ENCODE peak calls at places on chromosomes 12 and 14, in six cellular contexts. One of them, this sample, is unnamed.

GRCh38 chr12:104454997-104455396 is 1.8 kb upstream of the CHST11 start:
- DNase-seq in GM23338: no peak
- DNase-seq in T-helper 2 cell treated with Interferon-gamma antibody and Interleukin-4, amounts not matched to agents 5 μg/mL and 100 μg/mL, for 36 hours: no peak
- DNase-seq in NCI-H2081 treated with DMSO at 0.1 percent for 48 hours: no peak
- DNase-seq in activated CD8-positive, alpha-beta memory T cell treated with anti-CD3 and anti-CD28 coated beads, Interleukin-2, amount 50 U/mL, for 4 hours: no peak
- DNase-seq in COR-L47: no peak
- DNase-seq in this sample: no peak

GRCh38 chr12:78191611-78192010 is 360.9 kb downstream of the NAV3 start:
- DNase-seq in COR-L47: no peak
- DNase-seq in activated CD8-positive, alpha-beta memory T cell treated with anti-CD3 and anti-CD28 coated beads, Interleukin-2, amount 50 U/mL, for 4 hours: no peak
- DNase-seq in NCI-H2081 treated with DMSO at 0.1 percent for 48 hours: no peak
- DNase-seq in GM23338: no peak
- DNase-seq in T-helper 2 cell treated with Interferon-gamma antibody and Interleukin-4, amounts not matched to agents 5 μg/mL and 100 μg/mL, for 36 hours: no peak
- DNase-seq in this sample: no peak

GRCh38 chr14:79825046-79825521 is 386.2 kb downstream of the DIO2 start:
- DNase-seq in GM23338: no peak
- DNase-seq in T-helper 2 cell treated with Interferon-gamma antibody and Interleukin-4, amounts not matched to agents 5 μg/mL and 100 μg/mL, for 36 hours: no peak
- DNase-seq in COR-L47: no peak
- DNase-seq in NCI-H2081 treated with DMSO at 0.1 percent for 48 hours: no peak
- DNase-seq in activated CD8-positive, alpha-beta memory T cell treated with anti-CD3 and anti-CD28 coated beads, Interleukin-2, amount 50 U/mL, for 4 hours: no peak
- DNase-seq in this sample: no peak

GRCh38 chr12:132351751-132352495 is 22.5 kb upstream of the GALNT9 start:
- DNase-seq in NCI-H2081 treated with DMSO at 0.1 percent for 48 hours: no peak
- DNase-seq in activated CD8-positive, alpha-beta memory T cell treated with anti-CD3 and anti-CD28 coated beads, Interleukin-2, amount 50 U/mL, for 4 hours: no peak
- DNase-seq in GM23338: no peak
- DNase-seq in T-helper 2 cell treated with Interferon-gamma antibody and Interleukin-4, amounts not matched to agents 5 μg/mL and 100 μg/mL, for 36 hours: no peak
- DNase-seq in COR-L47: no peak
- DNase-seq in this sample: peak; percentile 63

GRCh38 chr12:22855456-22855855 is 230.5 kb downstream of the ETNK1 start:
- DNase-seq in activated CD8-positive, alpha-beta memory T cell treated with anti-CD3 and anti-CD28 coated beads, Interleukin-2, amount 50 U/mL, for 4 hours: no peak
- DNase-seq in GM23338: peak; percentile 55
- DNase-seq in T-helper 2 cell treated with Interferon-gamma antibody and Interleukin-4, amounts not matched to agents 5 μg/mL and 100 μg/mL, for 36 hours: no peak
- DNase-seq in NCI-H2081 treated with DMSO at 0.1 percent for 48 hours: no peak
- DNase-seq in COR-L47: no peak
- DNase-seq in this sample: no peak

GRCh38 chr12:21248679-21249078 is 86.0 kb downstream of the SLCO1A2 start:
- DNase-seq in COR-L47: no peak
- DNase-seq in NCI-H2081 treated with DMSO at 0.1 percent for 48 hours: no peak
- DNase-seq in GM23338: peak; percentile 50
- DNase-seq in T-helper 2 cell treated with Interferon-gamma antibody and Interleukin-4, amounts not matched to agents 5 μg/mL and 100 μg/mL, for 36 hours: no peak
- DNase-seq in activated CD8-positive, alpha-beta memory T cell treated with anti-CD3 and anti-CD28 coated beads, Interleukin-2, amount 50 U/mL, for 4 hours: no peak
- DNase-seq in this sample: no peak

GRCh38 chr14:83173687-83174086 is 1640.0 kb upstream of the SEL1L start:
- DNase-seq in GM23338: no peak
- DNase-seq in activated CD8-positive, alpha-beta memory T cell treated with anti-CD3 and anti-CD28 coated beads, Interleukin-2, amount 50 U/mL, for 4 hours: no peak
- DNase-seq in NCI-H2081 treated with DMSO at 0.1 percent for 48 hours: no peak
- DNase-seq in COR-L47: no peak
- DNase-seq in T-helper 2 cell treated with Interferon-gamma antibody and Interleukin-4, amounts not matched to agents 5 μg/mL and 100 μg/mL, for 36 hours: no peak
- DNase-seq in this sample: no peak

GRCh38 chr14:74611672-74612345 is at the start of gene LTBP2:
- DNase-seq in COR-L47: no peak
- DNase-seq in GM23338: peak; percentile 48
- DNase-seq in T-helper 2 cell treated with Interferon-gamma antibody and Interleukin-4, amounts not matched to agents 5 μg/mL and 100 μg/mL, for 36 hours: peak; percentile 14
- DNase-seq in NCI-H2081 treated with DMSO at 0.1 percent for 48 hours: no peak
- DNase-seq in activated CD8-positive, alpha-beta memory T cell treated with anti-CD3 and anti-CD28 coated beads, Interleukin-2, amount 50 U/mL, for 4 hours: peak; percentile 30
- DNase-seq in this sample: no peak

GRCh38 chr12:75850751-75851462 is 180.7 kb downstream of the PHLDA1 start:
- DNase-seq in T-helper 2 cell treated with Interferon-gamma antibody and Interleukin-4, amounts not matched to agents 5 μg/mL and 100 μg/mL, for 36 hours: no peak
- DNase-seq in COR-L47: peak; percentile 2
- DNase-seq in NCI-H2081 treated with DMSO at 0.1 percent for 48 hours: no peak
- DNase-seq in GM23338: no peak
- DNase-seq in activated CD8-positive, alpha-beta memory T cell treated with anti-CD3 and anti-CD28 coated beads, Interleukin-2, amount 50 U/mL, for 4 hours: no peak
- DNase-seq in this sample: no peak

GRCh38 chr12:125110641-125111360 is 45.6 kb downstream of the AACS start:
- DNase-seq in T-helper 2 cell treated with Interferon-gamma antibody and Interleukin-4, amounts not matched to agents 5 μg/mL and 100 μg/mL, for 36 hours: no peak
- DNase-seq in activated CD8-positive, alpha-beta memory T cell treated with anti-CD3 and anti-CD28 coated beads, Interleukin-2, amount 50 U/mL, for 4 hours: no peak
- DNase-seq in GM23338: no peak
- DNase-seq in NCI-H2081 treated with DMSO at 0.1 percent for 48 hours: no peak
- DNase-seq in COR-L47: no peak
- DNase-seq in this sample: no peak

GRCh38 chr12:132160016-132160415 is 15.8 kb downstream of the NOC4L start:
- DNase-seq in GM23338: no peak
- DNase-seq in activated CD8-positive, alpha-beta memory T cell treated with anti-CD3 and anti-CD28 coated beads, Interleukin-2, amount 50 U/mL, for 4 hours: peak; percentile 9
- DNase-seq in T-helper 2 cell treated with Interferon-gamma antibody and Interleukin-4, amounts not matched to agents 5 μg/mL and 100 μg/mL, for 36 hours: no peak
- DNase-seq in COR-L47: no peak
- DNase-seq in NCI-H2081 treated with DMSO at 0.1 percent for 48 hours: no peak
- DNase-seq in this sample: no peak

GRCh38 chr14:95286649-95287048 is 33.1 kb downstream of the CLMN start:
- DNase-seq in T-helper 2 cell treated with Interferon-gamma antibody and Interleukin-4, amounts not matched to agents 5 μg/mL and 100 μg/mL, for 36 hours: no peak
- DNase-seq in GM23338: no peak
- DNase-seq in COR-L47: no peak
- DNase-seq in activated CD8-positive, alpha-beta memory T cell treated with anti-CD3 and anti-CD28 coated beads, Interleukin-2, amount 50 U/mL, for 4 hours: no peak
- DNase-seq in NCI-H2081 treated with DMSO at 0.1 percent for 48 hours: no peak
- DNase-seq in this sample: no peak

GRCh38 chr12:29157486-29157946 is 8.4 kb downstream of the FAR2 start:
- DNase-seq in activated CD8-positive, alpha-beta memory T cell treated with anti-CD3 and anti-CD28 coated beads, Interleukin-2, amount 50 U/mL, for 4 hours: no peak
- DNase-seq in COR-L47: no peak
- DNase-seq in NCI-H2081 treated with DMSO at 0.1 percent for 48 hours: no peak
- DNase-seq in T-helper 2 cell treated with Interferon-gamma antibody and Interleukin-4, amounts not matched to agents 5 μg/mL and 100 μg/mL, for 36 hours: no peak
- DNase-seq in GM23338: no peak
- DNase-seq in this sample: no peak

GRCh38 chr12:69991683-69992297 is 166.8 kb downstream of the MYRFL start:
- DNase-seq in GM23338: no peak
- DNase-seq in COR-L47: no peak
- DNase-seq in NCI-H2081 treated with DMSO at 0.1 percent for 48 hours: no peak
- DNase-seq in T-helper 2 cell treated with Interferon-gamma antibody and Interleukin-4, amounts not matched to agents 5 μg/mL and 100 μg/mL, for 36 hours: no peak
- DNase-seq in activated CD8-positive, alpha-beta memory T cell treated with anti-CD3 and anti-CD28 coated beads, Interleukin-2, amount 50 U/mL, for 4 hours: no peak
- DNase-seq in this sample: no peak

GRCh38 chr12:2023365-2023764 is 19.1 kb upstream of the DCP1B start:
- DNase-seq in COR-L47: no peak
- DNase-seq in T-helper 2 cell treated with Interferon-gamma antibody and Interleukin-4, amounts not matched to agents 5 μg/mL and 100 μg/mL, for 36 hours: no peak
- DNase-seq in NCI-H2081 treated with DMSO at 0.1 percent for 48 hours: no peak
- DNase-seq in activated CD8-positive, alpha-beta memory T cell treated with anti-CD3 and anti-CD28 coated beads, Interleukin-2, amount 50 U/mL, for 4 hours: no peak
- DNase-seq in GM23338: peak; percentile 38
- DNase-seq in this sample: no peak

GRCh38 chr12:42958271-42958674 is 368.7 kb upstream of the PRICKLE1 start:
- DNase-seq in NCI-H2081 treated with DMSO at 0.1 percent for 48 hours: no peak
- DNase-seq in GM23338: no peak
- DNase-seq in T-helper 2 cell treated with Interferon-gamma antibody and Interleukin-4, amounts not matched to agents 5 μg/mL and 100 μg/mL, for 36 hours: no peak
- DNase-seq in activated CD8-positive, alpha-beta memory T cell treated with anti-CD3 and anti-CD28 coated beads, Interleukin-2, amount 50 U/mL, for 4 hours: no peak
- DNase-seq in COR-L47: no peak
- DNase-seq in this sample: no peak

GRCh38 chr14:74263181-74263580 is 23.9 kb downstream of the VSX2 start:
- DNase-seq in T-helper 2 cell treated with Interferon-gamma antibody and Interleukin-4, amounts not matched to agents 5 μg/mL and 100 μg/mL, for 36 hours: no peak
- DNase-seq in activated CD8-positive, alpha-beta memory T cell treated with anti-CD3 and anti-CD28 coated beads, Interleukin-2, amount 50 U/mL, for 4 hours: no peak
- DNase-seq in COR-L47: no peak
- DNase-seq in NCI-H2081 treated with DMSO at 0.1 percent for 48 hours: no peak
- DNase-seq in GM23338: no peak
- DNase-seq in this sample: no peak

GRCh38 chr12:6664902-6665301 is 2.0 kb upstream of the ING4 start:
- DNase-seq in T-helper 2 cell treated with Interferon-gamma antibody and Interleukin-4, amounts not matched to agents 5 μg/mL and 100 μg/mL, for 36 hours: no peak
- DNase-seq in COR-L47: no peak
- DNase-seq in activated CD8-positive, alpha-beta memory T cell treated with anti-CD3 and anti-CD28 coated beads, Interleukin-2, amount 50 U/mL, for 4 hours: no peak
- DNase-seq in GM23338: no peak
- DNase-seq in NCI-H2081 treated with DMSO at 0.1 percent for 48 hours: no peak
- DNase-seq in this sample: no peak

This sample was measured in D721Med.